ENCODE peak calls at places on chromosomes 3 and 15, in seven cellular contexts. U is A549, W is K562, E is Panc1, O is HCT116, G is HL-60, H is GM23338. C is an unnamed sample.

GRCh38 chr3:187565701-187566100 is 104.5 kb downstream of the SST start:
- DNase-seq in W (no peak), H (no peak), U (no peak), O (no peak), E (no peak), G (peak; percentile 75), C (no peak)

GRCh38 chr3:128433630-128434185 is 33.0 kb downstream of the DNAJB8 start:
- DNase-seq in G (no peak), W (no peak), E (no peak), O (no peak), H (peak; percentile 63), U (no peak), C (no peak)

GRCh38 chr3:167300210-167300609 is 79.9 kb downstream of the ZBBX start:
- DNase-seq in O (no peak), E (no peak), H (no peak), U (no peak), G (no peak), W (no peak), C (no peak)

GRCh38 chr3:181933052-181933618 is 221.4 kb downstream of the SOX2 start:
- DNase-seq in G (no peak), O (no peak), H (no peak), W (no peak), E (no peak), U (no peak), C (no peak)

GRCh38 chr3:46361408-46362283 is 7.7 kb downstream of the CCR2 start:
- DNase-seq in W (no peak), G (peak; percentile 89), H (no peak), E (no peak), O (no peak), U (no peak), C (no peak)

GRCh38 chr3:150362515-150363302 is 45.4 kb upstream of the TSC22D2 start:
- DNase-seq in H (no peak), G (no peak), W (no peak), O (no peak), E (no peak), U (no peak), C (no peak)

GRCh38 chr15:99251436-99251821 is at the start of gene LRRC28:
- DNase-seq in O (no peak), E (no peak), U (no peak), H (no peak), G (no peak), W (no peak), C (no peak)

GRCh38 chr15:45203182-45203581 is 15.4 kb upstream of the SHF start:
- DNase-seq in U (no peak), G (no peak), E (no peak), H (no peak), W (no peak), O (no peak), C (no peak)

GRCh38 chr15:66854012-66854965 is 152.3 kb downstream of the SMAD6 start:
- DNase-seq in O (no peak), W (no peak), U (no peak), E (no peak), H (peak; percentile 44), G (no peak), C (no peak)

GRCh38 chr3:169150343-169150742 is 513.2 kb downstream of the MECOM start:
- DNase-seq in E (no peak), U (no peak), O (no peak), W (no peak), H (no peak), G (no peak), C (peak; percentile 19)

GRCh38 chr3:186368164-186368563 is 6.1 kb upstream of the DGKG start:
- DNase-seq in W (no peak), O (no peak), G (peak; percentile 80), H (no peak), U (no peak), E (no peak), C (no peak)

GRCh38 chr3:148089171-148089570 is 608.5 kb upstream of the AGTR1 start:
- DNase-seq in E (no peak), H (no peak), U (no peak), W (no peak), G (no peak), O (no peak), C (no peak)

GRCh38 chr15:72784233-72784876 is 797 bp upstream of the ADPGK start:
- DNase-seq in E (peak; percentile 36), O (peak; percentile 59), U (peak; percentile 87), W (peak; percentile 50), H (peak; percentile 86), G (peak; percentile 87), C (peak; percentile 64)

GRCh38 chr15:98655732-98656131 is 7.4 kb downstream of the IGF1R start:
- DNase-seq in E (no peak), G (no peak), W (no peak), O (no peak), U (no peak), H (no peak), C (no peak)

GRCh38 chr15:48644498-48644826 is 1.0 kb downstream of the FBN1 start:
- DNase-seq in E (no peak), H (no peak), O (no peak), G (no peak), W (no peak), U (no peak), C (no peak)

GRCh38 chr3:194486540-194487288 is at the start of gene ATP13A3:
- DNase-seq in U (peak; percentile 84), O (peak; percentile 61), G (peak; percentile 88), H (peak; percentile 91), W (peak; percentile 96), E (no peak), C (peak; percentile 99)

GRCh38 chr15:62853114-62853832 is 189.3 kb upstream of the TPM1 start:
- DNase-seq in O (no peak), U (peak; percentile 31), E (no peak), H (no peak), G (no peak), W (no peak), C (no peak)

GRCh38 chr3:184315506-184315867 is 1.1 kb downstream of the EIF4G1 start:
- DNase-seq in G (peak; percentile 65), U (no peak), W (peak; percentile 41), H (no peak), O (no peak), E (no peak), C (no peak)

GRCh38 chr3:188905991-188906635 is 265.7 kb upstream of the TPRG1 start:
- DNase-seq in G (no peak), U (no peak), O (no peak), H (no peak), W (no peak), E (no peak), C (no peak)

GRCh38 chr3:18424213-18424861 is 802 bp downstream of the SATB1 start:
- DNase-seq in W (peak; percentile 13), O (no peak), H (peak; percentile 60), E (no peak), U (no peak), G (no peak), C (peak; percentile 37)

GRCh38 chr3:58041182-58041825 is 33.1 kb downstream of the FLNB start:
- DNase-seq in U (no peak), W (no peak), O (no peak), H (no peak), E (no peak), G (no peak), C (no peak)

GRCh38 chr15:39028069-39028468 is 463.5 kb upstream of the RASGRP1 start:
- DNase-seq in H (no peak), U (peak; percentile 20), W (no peak), E (peak; percentile 12), O (no peak), G (no peak), C (no peak)
- TF ChIP-seq REST in H (no peak), U (no peak), W (no peak), E (no peak), O (no peak), G (no peak), C (no peak)

DNA sequence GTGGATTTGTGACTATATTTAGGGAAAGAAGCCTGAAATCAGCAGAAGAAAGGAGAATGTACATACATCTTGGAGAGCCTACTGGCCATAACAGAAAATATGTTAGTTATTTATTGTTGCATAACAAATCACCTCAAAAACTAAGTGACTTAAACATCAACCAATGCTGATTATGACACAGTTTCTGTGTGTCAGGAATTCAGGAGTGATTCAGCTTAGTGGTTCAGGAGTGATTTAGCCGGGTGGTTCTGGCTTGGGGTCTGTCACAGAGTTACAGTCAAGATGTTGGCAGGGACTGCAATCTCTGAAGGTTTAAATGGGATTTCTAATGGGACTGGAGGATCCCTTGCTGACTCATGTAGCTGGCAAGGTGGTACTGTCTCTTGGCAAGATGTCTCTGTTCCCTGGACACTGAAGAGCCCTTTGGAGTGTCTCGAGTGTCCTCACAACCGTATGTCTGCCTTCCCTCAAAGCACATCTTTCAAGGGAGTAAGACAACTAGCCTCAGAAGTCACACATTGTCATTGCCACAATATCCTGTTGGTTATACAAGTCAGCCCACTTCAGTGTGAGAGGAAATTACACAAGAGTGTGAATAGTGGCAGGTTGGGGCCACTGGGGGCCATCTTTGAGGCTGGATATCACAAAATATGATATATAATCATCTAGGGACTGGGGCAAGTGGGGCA is 248.9 kb downstream of the SV2B start:
- DNase-seq in U (no peak), W (no peak), G (peak; percentile 77), H (no peak), E (no peak), O (no peak), C (no peak)
- TF ChIP-seq REST in U (no peak), W (no peak), G (no peak), H (no peak), E (no peak), O (no peak), C (no peak)

GRCh38 chr15:89321521-89322410 is 12.9 kb downstream of the POLG start:
- DNase-seq in O (no peak), H (peak; percentile 32), G (no peak), U (no peak), W (no peak), E (no peak), C (peak; percentile 50)
- TF ChIP-seq REST in O (no peak), H (no peak), G (no peak), U (no peak), W (no peak), E (no peak), C (no peak)

GRCh38 chr3:76369170-76369569 is 583.8 kb upstream of the ZNF717 start:
- DNase-seq in U (no peak), G (no peak), O (no peak), W (no peak), H (peak; percentile 57), E (no peak), C (no peak)
- TF ChIP-seq REST in U (no peak), G (no peak), O (no peak), W (no peak), H (no peak), E (no peak), C (no peak)

GRCh38 chr15:80934761-80935221 is 54.8 kb downstream of the MESD start:
- DNase-seq in G (no peak), O (no peak), W (no peak), U (peak; percentile 20), H (peak; percentile 59), E (no peak), C (no peak)
- TF ChIP-seq REST in G (no peak), O (no peak), W (no peak), U (no peak), H (no peak), E (no peak), C (no peak)

GRCh38 chr3:102336130-102336529 is 98.7 kb upstream of the ZPLD1 start:
- DNase-seq in E (no peak), W (no peak), O (no peak), U (no peak), H (no peak), G (no peak), C (no peak)

GRCh38 chr3:102339671-102340070 is 95.1 kb upstream of the ZPLD1 start:
- DNase-seq in U (no peak), G (no peak), W (no peak), H (no peak), E (no peak), O (no peak), C (no peak)
- TF ChIP-seq REST in U (no peak), G (no peak), W (no peak), H (no peak), E (no peak), O (no peak), C (no peak)